ENCODE peak calls at places on chromosomes 3 and 15, in eight cellular contexts. One of them, this sample, is unnamed.

GRCh38 chr15:39232512-39232911 is 348.4 kb upstream of the THBS1 start:
- DNase-seq in OCI-LY7: no peak
- DNase-seq in AG09309: peak
- DNase-seq in thoracic aorta: no peak
- DNase-seq in AG10803: peak
- DNase-seq in ovary: no peak
- DNase-seq in fibroblast of the aortic adventitia: peak
- DNase-seq in upper lobe of left lung: no peak
- DNase-seq in this sample: no peak

GRCh38 chr3:163935411-163935810 is 1142.9 kb downstream of the SI start:
- DNase-seq in OCI-LY7: no peak
- DNase-seq in AG09309: no peak
- DNase-seq in thoracic aorta: no peak
- DNase-seq in AG10803: no peak
- DNase-seq in ovary: no peak
- DNase-seq in fibroblast of the aortic adventitia: no peak
- DNase-seq in upper lobe of left lung: no peak
- DNase-seq in this sample: no peak

GRCh38 chr15:86863226-86863915 is 783.7 kb downstream of the AGBL1 start:
- DNase-seq in OCI-LY7: no peak
- DNase-seq in AG09309: no peak
- DNase-seq in thoracic aorta: no peak
- DNase-seq in AG10803: peak
- DNase-seq in ovary: no peak
- DNase-seq in fibroblast of the aortic adventitia: peak
- DNase-seq in upper lobe of left lung: no peak
- DNase-seq in this sample: no peak

GRCh38 chr15:99387769-99388168 is 136.5 kb downstream of the LRRC28 start:
- DNase-seq in OCI-LY7: no peak
- DNase-seq in AG09309: no peak
- DNase-seq in thoracic aorta: no peak
- DNase-seq in AG10803: no peak
- DNase-seq in ovary: no peak
- DNase-seq in fibroblast of the aortic adventitia: no peak
- DNase-seq in upper lobe of left lung: no peak
- DNase-seq in this sample: no peak

GRCh38 chr3:14329116-14329830 is 73.1 kb upstream of the SLC6A6 start:
- DNase-seq in OCI-LY7: peak
- DNase-seq in AG09309: peak
- DNase-seq in thoracic aorta: no peak
- DNase-seq in AG10803: peak
- DNase-seq in ovary: no peak
- DNase-seq in fibroblast of the aortic adventitia: peak
- DNase-seq in upper lobe of left lung: no peak
- DNase-seq in this sample: no peak

GRCh38 chr15:73851679-73852078 is 21.7 kb upstream of the TBC1D21 start:
- DNase-seq in OCI-LY7: peak
- DNase-seq in AG09309: no peak
- DNase-seq in thoracic aorta: no peak
- DNase-seq in AG10803: peak
- DNase-seq in ovary: peak
- DNase-seq in fibroblast of the aortic adventitia: peak
- DNase-seq in upper lobe of left lung: no peak
- DNase-seq in this sample: peak

GRCh38 chr15:96882361-96882760 is 551.9 kb downstream of the NR2F2 start:
- DNase-seq in OCI-LY7: no peak
- DNase-seq in AG09309: no peak
- DNase-seq in thoracic aorta: no peak
- DNase-seq in AG10803: no peak
- DNase-seq in ovary: no peak
- DNase-seq in fibroblast of the aortic adventitia: no peak
- DNase-seq in upper lobe of left lung: no peak
- DNase-seq in this sample: no peak

GRCh38 chr15:101372960-101373525 is 78.0 kb upstream of the SNRPA1 start:
- DNase-seq in OCI-LY7: no peak
- DNase-seq in AG09309: no peak
- DNase-seq in thoracic aorta: no peak
- DNase-seq in AG10803: no peak
- DNase-seq in ovary: no peak
- DNase-seq in fibroblast of the aortic adventitia: no peak
- DNase-seq in upper lobe of left lung: no peak
- DNase-seq in this sample: no peak

GRCh38 chr3:28836199-28836598 is 444.7 kb upstream of the RBMS3 start:
- DNase-seq in OCI-LY7: no peak
- DNase-seq in AG09309: no peak
- DNase-seq in thoracic aorta: no peak
- DNase-seq in AG10803: no peak
- DNase-seq in ovary: no peak
- DNase-seq in fibroblast of the aortic adventitia: no peak
- DNase-seq in upper lobe of left lung: no peak
- DNase-seq in this sample: no peak

GRCh38 chr15:62439543-62440016 is 274.5 kb upstream of the C2CD4B start:
- DNase-seq in OCI-LY7: no peak
- DNase-seq in AG09309: no peak
- DNase-seq in thoracic aorta: no peak
- DNase-seq in AG10803: peak
- DNase-seq in ovary: no peak
- DNase-seq in fibroblast of the aortic adventitia: peak
- DNase-seq in upper lobe of left lung: no peak
- DNase-seq in this sample: no peak

GRCh38 chr3:156216216-156216615 is 95.8 kb downstream of the KCNAB1 start:
- DNase-seq in OCI-LY7: no peak
- DNase-seq in AG09309: no peak
- DNase-seq in thoracic aorta: no peak
- DNase-seq in AG10803: peak
- DNase-seq in ovary: no peak
- DNase-seq in fibroblast of the aortic adventitia: no peak
- DNase-seq in upper lobe of left lung: no peak
- DNase-seq in this sample: no peak

DNA sequence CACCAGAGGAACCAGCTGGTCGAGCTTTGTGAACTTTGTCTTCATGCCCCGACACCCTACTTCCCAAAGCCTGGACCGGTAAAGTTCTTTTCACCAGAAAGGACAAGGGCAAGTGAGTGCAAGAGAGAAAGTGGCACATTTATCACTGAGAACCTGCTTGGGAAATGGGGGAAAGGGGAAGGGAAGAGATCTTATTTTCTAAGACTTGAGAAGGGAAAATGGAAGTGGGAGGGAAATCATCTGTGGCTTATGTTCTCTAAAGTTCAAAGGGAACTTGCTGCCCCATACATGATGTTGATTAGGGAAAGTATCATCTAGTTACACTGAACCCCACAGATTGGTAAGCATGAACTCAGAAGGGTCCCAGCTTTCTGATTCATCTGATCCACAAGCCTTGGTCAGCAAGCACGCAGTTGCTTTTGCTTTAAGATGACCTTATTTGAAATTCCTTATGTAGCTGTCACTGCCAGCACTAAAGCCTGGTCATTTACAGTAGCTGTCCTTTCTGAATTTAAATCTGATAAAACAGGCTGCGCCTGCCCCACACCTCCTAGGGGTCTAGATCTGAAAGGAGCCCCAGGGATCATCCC is 199.4 kb upstream of the LPP start:
- DNase-seq in OCI-LY7: no peak
- DNase-seq in AG09309: peak
- DNase-seq in thoracic aorta: no peak
- DNase-seq in AG10803: peak
- DNase-seq in ovary: no peak
- DNase-seq in fibroblast of the aortic adventitia: peak
- DNase-seq in upper lobe of left lung: no peak
- DNase-seq in this sample: no peak
- H3K4me3 ChIP-seq in OCI-LY7: no peak
- H3K4me3 ChIP-seq in AG09309: no peak
- H3K4me3 ChIP-seq in thoracic aorta: no peak
- H3K4me3 ChIP-seq in AG10803: no peak
- H3K4me3 ChIP-seq in ovary: no peak
- H3K4me3 ChIP-seq in fibroblast of the aortic adventitia: no peak
- H3K4me3 ChIP-seq in upper lobe of left lung: no peak
- H3K4me3 ChIP-seq in this sample: no peak

DNA sequence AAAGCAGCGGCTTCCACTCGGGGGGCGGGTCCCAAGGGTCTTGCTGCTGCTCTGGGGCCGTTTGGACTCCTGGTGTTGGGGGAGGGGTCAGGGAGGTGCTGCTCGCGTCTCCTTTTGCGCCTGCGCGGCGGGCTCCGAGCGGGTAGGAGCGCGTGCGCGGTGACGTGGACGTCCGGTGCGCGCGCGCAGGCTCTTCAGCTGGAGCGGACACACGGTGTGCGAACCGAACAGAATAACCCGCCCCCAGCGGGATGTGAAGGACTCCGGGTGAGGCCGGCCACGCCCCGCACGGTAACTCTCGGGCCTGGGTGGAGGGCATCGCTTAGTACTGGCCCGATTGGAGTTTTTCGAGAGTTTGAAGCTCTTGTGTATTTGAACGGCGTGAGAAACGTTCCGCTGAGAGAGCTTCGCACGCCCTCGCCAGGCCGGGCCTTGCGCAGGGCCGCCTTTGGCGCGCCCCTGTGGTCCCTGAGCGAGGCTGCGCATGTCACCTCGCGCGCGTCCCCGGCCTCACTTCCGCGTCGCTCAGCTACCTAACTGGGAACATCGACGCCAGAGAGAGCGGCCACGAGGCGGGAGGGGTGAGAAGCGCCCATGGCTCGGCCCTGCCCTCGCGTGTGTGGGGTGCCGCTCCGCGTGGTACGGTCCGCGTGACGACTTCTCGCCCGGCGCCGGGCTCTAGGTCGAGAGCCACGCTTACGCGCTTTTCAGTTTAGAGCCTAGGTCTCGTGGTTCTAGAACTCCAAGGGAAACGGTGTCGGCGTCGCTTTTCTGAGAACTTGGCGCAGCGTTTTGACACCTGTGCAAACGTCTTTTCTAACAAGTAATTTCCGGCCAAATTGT is at the start of gene MGA:
- DNase-seq in OCI-LY7: peak
- DNase-seq in AG09309: peak
- DNase-seq in thoracic aorta: peak
- DNase-seq in AG10803: peak
- DNase-seq in ovary: peak
- DNase-seq in fibroblast of the aortic adventitia: peak
- DNase-seq in upper lobe of left lung: peak
- DNase-seq in this sample: peak
- TF ChIP-seq CTCF in OCI-LY7: no peak
- TF ChIP-seq CTCF in AG09309: no peak
- TF ChIP-seq CTCF in thoracic aorta: peak
- TF ChIP-seq CTCF in AG10803: peak
- TF ChIP-seq CTCF in ovary: no peak
- TF ChIP-seq CTCF in fibroblast of the aortic adventitia: peak
- TF ChIP-seq CTCF in upper lobe of left lung: no peak
- TF ChIP-seq CTCF in this sample: no peak

DNA sequence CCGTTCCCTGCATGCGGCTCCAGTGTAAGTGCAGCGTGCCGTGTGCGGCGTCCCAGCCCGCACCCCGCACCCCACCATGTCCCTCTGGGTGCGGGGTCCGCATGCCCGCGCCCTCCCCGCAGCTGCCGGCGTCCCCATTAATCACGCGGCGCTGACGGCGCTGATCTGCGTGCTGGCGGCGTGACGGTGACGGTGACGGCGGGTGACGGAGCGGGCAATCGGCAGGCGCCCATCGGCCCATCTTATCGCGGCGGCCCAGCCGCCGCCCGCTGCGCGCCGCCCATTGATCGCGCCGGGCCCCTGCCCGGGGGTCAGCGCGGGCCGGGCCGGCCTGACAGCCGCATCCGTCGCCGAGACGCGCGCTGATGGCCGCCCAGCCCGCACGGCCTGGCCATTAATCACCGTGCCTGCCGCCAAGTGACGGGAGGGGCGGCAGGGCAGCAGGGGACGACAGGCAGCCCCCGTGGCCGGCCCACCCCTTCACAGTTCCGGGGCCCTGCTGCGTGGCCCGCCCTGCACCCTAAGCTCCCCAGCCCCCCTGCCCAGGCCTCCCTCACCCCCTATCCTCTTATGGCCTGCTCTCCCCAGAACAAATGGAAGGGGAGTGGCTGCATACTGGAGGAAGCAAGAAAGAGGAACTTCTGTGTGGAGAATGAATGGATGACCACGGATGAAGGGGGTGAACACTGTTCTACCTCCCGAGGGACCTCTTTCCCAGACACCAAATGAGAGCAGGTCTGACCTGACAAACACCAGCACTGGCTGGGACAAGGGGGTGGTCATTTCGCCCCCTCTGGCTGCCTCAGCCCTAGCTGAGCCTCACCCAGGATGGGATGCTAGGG is 24.8 kb downstream of the SEC61A1 start:
- DNase-seq in OCI-LY7: no peak
- DNase-seq in AG09309: no peak
- DNase-seq in thoracic aorta: no peak
- DNase-seq in AG10803: no peak
- DNase-seq in ovary: no peak
- DNase-seq in fibroblast of the aortic adventitia: no peak
- DNase-seq in upper lobe of left lung: peak
- DNase-seq in this sample: no peak
- H3K4me3 ChIP-seq in OCI-LY7: no peak
- H3K4me3 ChIP-seq in AG09309: no peak
- H3K4me3 ChIP-seq in thoracic aorta: peak
- H3K4me3 ChIP-seq in AG10803: peak
- H3K4me3 ChIP-seq in ovary: peak
- H3K4me3 ChIP-seq in fibroblast of the aortic adventitia: peak
- H3K4me3 ChIP-seq in upper lobe of left lung: peak
- H3K4me3 ChIP-seq in this sample: peak

GRCh38 chr3:186644683-186645082 is 4.5 kb downstream of the FETUB start:
- DNase-seq in OCI-LY7: no peak
- DNase-seq in AG09309: no peak
- DNase-seq in thoracic aorta: no peak
- DNase-seq in AG10803: no peak
- DNase-seq in ovary: no peak
- DNase-seq in fibroblast of the aortic adventitia: no peak
- DNase-seq in upper lobe of left lung: no peak
- DNase-seq in this sample: no peak

GRCh38 chr3:186651678-186652215 is 11.5 kb downstream of the FETUB start:
- DNase-seq in OCI-LY7: no peak
- DNase-seq in AG09309: no peak
- DNase-seq in thoracic aorta: no peak
- DNase-seq in AG10803: no peak
- DNase-seq in ovary: no peak
- DNase-seq in fibroblast of the aortic adventitia: no peak
- DNase-seq in upper lobe of left lung: no peak
- DNase-seq in this sample: no peak

GRCh38 chr3:186646106-186646505 is 5.9 kb downstream of the FETUB start:
- DNase-seq in OCI-LY7: no peak
- DNase-seq in AG09309: no peak
- DNase-seq in thoracic aorta: no peak
- DNase-seq in AG10803: no peak
- DNase-seq in ovary: no peak
- DNase-seq in fibroblast of the aortic adventitia: no peak
- DNase-seq in upper lobe of left lung: no peak
- DNase-seq in this sample: no peak

GRCh38 chr3:186646841-186647240 is 6.6 kb downstream of the FETUB start:
- DNase-seq in OCI-LY7: no peak
- DNase-seq in AG09309: no peak
- DNase-seq in thoracic aorta: no peak
- DNase-seq in AG10803: no peak
- DNase-seq in ovary: no peak
- DNase-seq in fibroblast of the aortic adventitia: no peak
- DNase-seq in upper lobe of left lung: no peak
- DNase-seq in this sample: no peak

DNA sequence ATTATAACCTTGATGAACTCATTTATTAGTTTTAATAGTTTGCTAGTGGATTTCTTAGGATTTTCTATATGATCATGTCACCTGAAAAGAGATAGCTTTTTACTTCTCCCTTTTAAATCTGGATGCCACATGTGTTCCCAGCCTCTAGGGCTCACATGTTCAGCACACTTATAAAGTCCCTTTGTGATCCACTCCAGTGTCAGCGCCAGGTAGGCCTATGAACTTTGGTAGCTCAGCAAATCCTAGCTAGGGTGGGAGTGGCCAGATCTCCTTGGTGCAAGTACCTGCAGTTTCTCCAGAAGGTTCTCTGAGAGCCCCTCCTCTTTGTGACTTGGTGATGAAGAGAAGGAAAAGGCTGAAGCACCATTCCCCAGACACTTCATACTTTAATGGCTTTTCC is 8.7 kb downstream of the FETUB start:
- DNase-seq in OCI-LY7: no peak
- DNase-seq in AG09309: no peak
- DNase-seq in thoracic aorta: no peak
- DNase-seq in AG10803: no peak
- DNase-seq in ovary: no peak
- DNase-seq in fibroblast of the aortic adventitia: no peak
- DNase-seq in upper lobe of left lung: no peak
- DNase-seq in this sample: no peak
- TF ChIP-seq CTCF in OCI-LY7: no peak
- TF ChIP-seq CTCF in AG09309: no peak
- TF ChIP-seq CTCF in thoracic aorta: no peak
- TF ChIP-seq CTCF in AG10803: no peak
- TF ChIP-seq CTCF in ovary: no peak
- TF ChIP-seq CTCF in fibroblast of the aortic adventitia: no peak
- TF ChIP-seq CTCF in upper lobe of left lung: no peak
- TF ChIP-seq CTCF in this sample: no peak

This sample was measured in GM12864.